ENCODE peak calls at places on chromosomes 11 and 22, in four cellular contexts. Z is AG10803; X is WTC11; H is stimulated activated CD4-positive, alpha-beta T cell treated with anti-CD3 and anti-CD28 coated beads, TNF-alpha, amount 100 ng/mL, for 24 hours. Q is an unnamed sample.

GRCh38 chr22:46810856-46811786 is 48.7 kb downstream of the TBC1D22A start:
- DNase-seq in Z (no peak), X (no peak), H (no peak), Q (no peak)

GRCh38 chr22:27809226-27809625 is 7.7 kb upstream of the MN1 start:
- DNase-seq in Z (no peak), X (no peak), H (no peak), Q (no peak)

GRCh38 chr11:68756171-68756766 is 4.9 kb upstream of the TESMIN start:
- DNase-seq in Z (peak; percentile 14), X (no peak), H (no peak), Q (peak; percentile 17)

GRCh38 chr11:122440783-122441701 is 214.5 kb upstream of the UBASH3B start:
- DNase-seq in Z (peak; percentile 13), X (peak; percentile 58), H (no peak), Q (peak; percentile 8)

GRCh38 chr11:62108971-62109391 is 14.8 kb upstream of the INCENP start:
- DNase-seq in Z (peak; percentile 53), X (no peak), H (no peak), Q (peak; percentile 64)

GRCh38 chr11:3177931-3178330 is 12.8 kb upstream of the OSBPL5 start:
- DNase-seq in Z (peak; percentile 53), X (no peak), H (no peak), Q (peak; percentile 27)

GRCh38 chr11:64844330-64845124 is at the start of gene CDC42BPG:
- DNase-seq in Z (peak; percentile 49), X (peak; percentile 89), H (no peak), Q (peak; percentile 68)

GRCh38 chr11:128424867-128425285 is 162.5 kb downstream of the ETS1 start:
- DNase-seq in Z (peak; percentile 66), X (no peak), H (no peak), Q (no peak)